ENCODE peak calls at places on chromosomes 12 and 14, in eight cellular contexts. J, I, F, D, V, N, H and E are unnamed samples.

GRCh38 chr12:15196678-15197267 is 24.4 kb downstream of the RERG start:
- DNase-seq in F (no peak), D (no peak), V (no peak), N (no peak), I (no peak), H (no peak), J (no peak), E (no peak)

GRCh38 chr12:4700621-4701026 is 19.6 kb upstream of the GALNT8 start:
- DNase-seq in D (no peak), I (no peak), J (no peak), H (no peak), V (no peak), F (peak; percentile 69), N (no peak), E (no peak)

GRCh38 chr12:56029666-56030293 is 8.9 kb downstream of the IKZF4 start:
- DNase-seq in N (peak; percentile 2), H (no peak), I (no peak), F (peak; percentile 79), J (no peak), D (no peak), V (peak; percentile 86), E (no peak)

GRCh38 chr14:27242874-27243273 is 645.0 kb upstream of the NOVA1 start:
- DNase-seq in N (no peak), F (no peak), J (no peak), H (no peak), I (no peak), D (no peak), V (no peak), E (no peak)

GRCh38 chr14:44658389-44658696 is 151.3 kb upstream of the FSCB start:
- DNase-seq in I (no peak), D (no peak), J (no peak), F (no peak), V (no peak), H (no peak), N (no peak), E (no peak)

GRCh38 chr14:38941485-38941884 is 161.6 kb downstream of the SEC23A start:
- DNase-seq in H (no peak), D (no peak), N (no peak), F (no peak), I (no peak), J (no peak), V (no peak), E (no peak)

GRCh38 chr14:81454572-81455218 is 54.6 kb upstream of the STON2 start:
- DNase-seq in H (no peak), J (no peak), I (no peak), F (no peak), V (no peak), N (no peak), D (no peak), E (no peak)

GRCh38 chr12:54055522-54055921 is 1.9 kb downstream of the HOXC4 start:
- DNase-seq in V (no peak), F (no peak), J (no peak), N (no peak), H (no peak), I (no peak), D (no peak), E (no peak)

GRCh38 chr14:34766060-34766459 is 51.7 kb upstream of the CFL2 start:
- DNase-seq in I (no peak), D (no peak), N (no peak), V (no peak), J (no peak), F (no peak), H (no peak), E (no peak)

GRCh38 chr14:53542692-53543091 is 389.6 kb upstream of the DDHD1 start:
- DNase-seq in N (no peak), V (no peak), F (no peak), I (no peak), J (no peak), H (no peak), D (no peak), E (no peak)

GRCh38 chr12:19846561-19846960 is 407.3 kb downstream of the AEBP2 start:
- DNase-seq in H (no peak), I (no peak), V (peak; percentile 74), F (no peak), D (no peak), J (no peak), N (no peak), E (no peak)

GRCh38 chr14:54338696-54339317 is 58.0 kb upstream of the CDKN3 start:
- DNase-seq in V (peak; percentile 63), F (peak; percentile 63), J (no peak), H (no peak), D (no peak), N (no peak), I (no peak), E (no peak)

GRCh38 chr12:112179936-112180335 is 54.6 kb downstream of the TRAFD1 start:
- DNase-seq in J (no peak), D (no peak), H (no peak), V (no peak), N (no peak), I (no peak), F (no peak), E (peak; percentile 42)

GRCh38 chr14:33998263-33998662 is 47.4 kb upstream of the EGLN3 start:
- DNase-seq in H (no peak), I (no peak), V (no peak), D (no peak), J (no peak), F (no peak), N (no peak), E (no peak)

GRCh38 chr14:59583755-59584154 is 7.1 kb upstream of the CCDC175 start:
- DNase-seq in N (no peak), F (no peak), H (no peak), I (no peak), V (peak; percentile 56), J (no peak), D (no peak), E (no peak)

GRCh38 chr14:56512521-56512920 is 67.1 kb upstream of the TMEM260 start:
- DNase-seq in F (no peak), I (no peak), D (no peak), N (no peak), H (no peak), J (no peak), V (no peak), E (no peak)